ENCODE peak calls at places on chromosomes 13 and 19, in five cellular contexts. R, V, Z, S and P are unnamed samples.

GRCh38 chr13:102700088-102701031 is 5.5 kb upstream of the METTL21C start:
- DNase-seq in R (no peak), V (no peak), Z (no peak), S (no peak), P (no peak)

GRCh38 chr13:94128430-94128829 is 351.1 kb downstream of the DCT start:
- DNase-seq in R (no peak), V (no peak), Z (no peak), S (no peak), P (no peak)

GRCh38 chr19:40270362-40271089 is 14.6 kb downstream of the AKT2 start:
- DNase-seq in R (no peak), V (peak), Z (no peak), S (no peak), P (no peak)

GRCh38 chr13:59494560-59494970 is 669.2 kb downstream of the DIAPH3 start:
- DNase-seq in R (no peak), V (peak), Z (no peak), S (no peak), P (no peak)

GRCh38 chr19:2775556-2776430 is 7.3 kb downstream of the SGTA start:
- DNase-seq in R (no peak), V (peak), Z (no peak), S (peak), P (no peak)

GRCh38 chr19:2841858-2842574 is 741 bp downstream of the ZNF555 start:
- DNase-seq in R (peak), V (peak), Z (no peak), S (no peak), P (peak)

GRCh38 chr19:36009220-36009619 is 607 bp upstream of the SYNE4 start:
- DNase-seq in R (peak), V (no peak), Z (no peak), S (no peak), P (no peak)

GRCh38 chr13:50576156-50576555 is 267.3 kb downstream of the DLEU7 start:
- DNase-seq in R (no peak), V (no peak), Z (no peak), S (no peak), P (no peak)

GRCh38 chr13:40389081-40389641 is 277.3 kb downstream of the FOXO1 start:
- DNase-seq in R (no peak), V (no peak), Z (peak), S (no peak), P (no peak)

GRCh38 chr19:28727133-28727834 is 485.7 kb downstream of the UQCRFS1 start:
- DNase-seq in R (peak), V (peak), Z (no peak), S (no peak), P (no peak)

GRCh38 chr13:27130223-27131015 is 41.2 kb downstream of the USP12 start:
- DNase-seq in R (no peak), V (no peak), Z (no peak), S (no peak), P (no peak)

GRCh38 chr19:4972509-4973230 is 3.8 kb downstream of the KDM4B start:
- DNase-seq in R (peak), V (no peak), Z (no peak), S (peak), P (no peak)

GRCh38 chr13:99658266-99658991 is 157.2 kb downstream of the TM9SF2 start:
- DNase-seq in R (peak), V (no peak), Z (no peak), S (no peak), P (no peak)
- TF ChIP-seq FOXM1 in R (no peak), V (no peak), Z (no peak), S (no peak), P (no peak)

DNA sequence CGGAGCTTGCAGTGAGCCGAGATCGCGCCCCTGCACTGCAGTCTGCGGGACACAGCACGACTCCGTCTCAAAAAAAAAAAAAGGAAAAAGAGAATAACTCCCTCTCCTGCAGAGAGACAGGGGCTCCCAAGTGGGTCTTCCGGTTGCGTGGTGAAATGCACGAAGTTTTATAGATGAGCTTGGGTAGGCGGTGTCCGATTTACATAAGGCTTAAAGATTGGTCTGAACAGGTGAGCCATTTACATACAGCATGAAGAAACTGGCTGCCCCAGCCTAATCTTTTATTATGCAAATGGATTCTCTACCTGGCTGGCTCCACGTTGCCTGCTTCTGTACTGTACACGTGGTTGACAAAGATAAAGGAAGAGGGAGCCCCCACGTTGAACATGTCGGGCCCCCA is 19.5 kb downstream of the ADGRE2 start:
- DNase-seq in R (no peak), V (no peak), Z (no peak), S (no peak), P (no peak)
- TF ChIP-seq FOXM1 in R (no peak), V (no peak), Z (no peak), S (no peak), P (no peak)

GRCh38 chr19:41563847-41564514 is 12.0 kb upstream of the CEACAM21 start:
- DNase-seq in R (no peak), V (no peak), Z (no peak), S (no peak), P (no peak)
- TF ChIP-seq FOXM1 in R (no peak), V (no peak), Z (no peak), S (no peak), P (no peak)

GRCh38 chr13:90890435-90890834 is 457.1 kb upstream of the MIR17HG start:
- DNase-seq in R (no peak), V (no peak), Z (no peak), S (no peak), P (no peak)

GRCh38 chr13:90896022-90896421 is 451.5 kb upstream of the MIR17HG start:
- DNase-seq in R (no peak), V (no peak), Z (no peak), S (no peak), P (no peak)

GRCh38 chr13:90889906-90890305 is 457.6 kb upstream of the MIR17HG start:
- DNase-seq in R (no peak), V (no peak), Z (no peak), S (no peak), P (no peak)

GRCh38 chr13:90891329-90891728 is 456.2 kb upstream of the MIR17HG start:
- DNase-seq in R (no peak), V (no peak), Z (no peak), S (no peak), P (no peak)
- TF ChIP-seq FOXM1 in R (no peak), V (no peak), Z (no peak), S (no peak), P (no peak)